ENCODE peak calls at places on chromosomes 5 and 9, in nine cellular contexts. One of them, this sample, is unnamed.

GRCh38 chr9:109894921-109895758 is 115.1 kb downstream of the PALM2AKAP2 start:
- DNase-seq in cardiac muscle cell: no peak
- DNase-seq in activated gamma-delta T cell treated with anti-CD3 and anti-CD28 coated beads, Interleukin-2, amount 50 U/mL, for 16 hours: no peak
- DNase-seq in amniotic stem cell: no peak
- DNase-seq in NCI-H524: no peak
- DNase-seq in HCEC 1CT: peak; percentile 22
- DNase-seq in adipocyte: peak; percentile 45
- DNase-seq in stromal cell of bone marrow: peak; percentile 78
- DNase-seq in HTR-8/SVneo: no peak
- DNase-seq in this sample: no peak

GRCh38 chr5:34976347-34976746 is 47.0 kb downstream of the DNAJC21 start:
- DNase-seq in activated gamma-delta T cell treated with anti-CD3 and anti-CD28 coated beads, Interleukin-2, amount 50 U/mL, for 16 hours: no peak
- DNase-seq in cardiac muscle cell: peak; percentile 13
- DNase-seq in adipocyte: no peak
- DNase-seq in amniotic stem cell: no peak
- DNase-seq in stromal cell of bone marrow: no peak
- DNase-seq in HTR-8/SVneo: no peak
- DNase-seq in HCEC 1CT: no peak
- DNase-seq in NCI-H524: no peak
- DNase-seq in this sample: no peak

GRCh38 chr9:113504725-113505590 is 41.4 kb downstream of the RGS3 start:
- DNase-seq in adipocyte: no peak
- DNase-seq in HCEC 1CT: no peak
- DNase-seq in amniotic stem cell: no peak
- DNase-seq in HTR-8/SVneo: no peak
- DNase-seq in cardiac muscle cell: no peak
- DNase-seq in stromal cell of bone marrow: no peak
- DNase-seq in NCI-H524: no peak
- DNase-seq in activated gamma-delta T cell treated with anti-CD3 and anti-CD28 coated beads, Interleukin-2, amount 50 U/mL, for 16 hours: no peak
- DNase-seq in this sample: no peak

GRCh38 chr5:181281077-181281983 is 20.4 kb upstream of the TRIM52 start:
- DNase-seq in stromal cell of bone marrow: no peak
- DNase-seq in amniotic stem cell: no peak
- DNase-seq in adipocyte: no peak
- DNase-seq in activated gamma-delta T cell treated with anti-CD3 and anti-CD28 coated beads, Interleukin-2, amount 50 U/mL, for 16 hours: no peak
- DNase-seq in cardiac muscle cell: peak; percentile 89
- DNase-seq in HCEC 1CT: no peak
- DNase-seq in HTR-8/SVneo: no peak
- DNase-seq in NCI-H524: no peak
- DNase-seq in this sample: no peak

GRCh38 chr9:96462538-96462937 is 12.6 kb downstream of the HABP4 start:
- DNase-seq in NCI-H524: no peak
- DNase-seq in stromal cell of bone marrow: no peak
- DNase-seq in adipocyte: no peak
- DNase-seq in amniotic stem cell: no peak
- DNase-seq in HCEC 1CT: no peak
- DNase-seq in cardiac muscle cell: no peak
- DNase-seq in activated gamma-delta T cell treated with anti-CD3 and anti-CD28 coated beads, Interleukin-2, amount 50 U/mL, for 16 hours: no peak
- DNase-seq in HTR-8/SVneo: no peak
- DNase-seq in this sample: no peak

GRCh38 chr5:912356-913091 is 19.8 kb downstream of the TRIP13 start:
- DNase-seq in cardiac muscle cell: no peak
- DNase-seq in NCI-H524: peak; percentile 35
- DNase-seq in adipocyte: no peak
- DNase-seq in HTR-8/SVneo: peak; percentile 78
- DNase-seq in activated gamma-delta T cell treated with anti-CD3 and anti-CD28 coated beads, Interleukin-2, amount 50 U/mL, for 16 hours: peak; percentile 18
- DNase-seq in amniotic stem cell: no peak
- DNase-seq in HCEC 1CT: peak; percentile 90
- DNase-seq in stromal cell of bone marrow: peak; percentile 36
- DNase-seq in this sample: no peak

GRCh38 chr5:94863951-94864350 is 245.5 kb downstream of the SLF1 start:
- DNase-seq in adipocyte: no peak
- DNase-seq in amniotic stem cell: no peak
- DNase-seq in stromal cell of bone marrow: no peak
- DNase-seq in activated gamma-delta T cell treated with anti-CD3 and anti-CD28 coated beads, Interleukin-2, amount 50 U/mL, for 16 hours: no peak
- DNase-seq in cardiac muscle cell: no peak
- DNase-seq in HCEC 1CT: no peak
- DNase-seq in NCI-H524: no peak
- DNase-seq in HTR-8/SVneo: no peak
- DNase-seq in this sample: no peak

GRCh38 chr5:15538516-15538915 is 38.5 kb downstream of the FBXL7 start:
- DNase-seq in HCEC 1CT: no peak
- DNase-seq in NCI-H524: peak; percentile 71
- DNase-seq in stromal cell of bone marrow: no peak
- DNase-seq in HTR-8/SVneo: no peak
- DNase-seq in adipocyte: peak; percentile 59
- DNase-seq in amniotic stem cell: no peak
- DNase-seq in cardiac muscle cell: peak; percentile 32
- DNase-seq in activated gamma-delta T cell treated with anti-CD3 and anti-CD28 coated beads, Interleukin-2, amount 50 U/mL, for 16 hours: no peak
- DNase-seq in this sample: no peak

GRCh38 chr9:137614631-137615386 is 4.0 kb upstream of the EHMT1 start:
- DNase-seq in HCEC 1CT: no peak
- DNase-seq in NCI-H524: no peak
- DNase-seq in amniotic stem cell: no peak
- DNase-seq in cardiac muscle cell: no peak
- DNase-seq in activated gamma-delta T cell treated with anti-CD3 and anti-CD28 coated beads, Interleukin-2, amount 50 U/mL, for 16 hours: no peak
- DNase-seq in stromal cell of bone marrow: no peak
- DNase-seq in adipocyte: no peak
- DNase-seq in HTR-8/SVneo: no peak
- DNase-seq in this sample: no peak

GRCh38 chr5:95130951-95131350 is 153.9 kb downstream of the MCTP1 start:
- DNase-seq in NCI-H524: no peak
- DNase-seq in HCEC 1CT: no peak
- DNase-seq in HTR-8/SVneo: no peak
- DNase-seq in cardiac muscle cell: no peak
- DNase-seq in stromal cell of bone marrow: no peak
- DNase-seq in activated gamma-delta T cell treated with anti-CD3 and anti-CD28 coated beads, Interleukin-2, amount 50 U/mL, for 16 hours: no peak
- DNase-seq in amniotic stem cell: no peak
- DNase-seq in adipocyte: no peak
- DNase-seq in this sample: no peak

GRCh38 chr5:103526164-103526915 is 36.2 kb downstream of the NUDT12 start:
- DNase-seq in NCI-H524: peak; percentile 46
- DNase-seq in cardiac muscle cell: no peak
- DNase-seq in amniotic stem cell: peak; percentile 67
- DNase-seq in stromal cell of bone marrow: peak; percentile 77
- DNase-seq in adipocyte: peak; percentile 91
- DNase-seq in HCEC 1CT: no peak
- DNase-seq in HTR-8/SVneo: no peak
- DNase-seq in activated gamma-delta T cell treated with anti-CD3 and anti-CD28 coated beads, Interleukin-2, amount 50 U/mL, for 16 hours: no peak
- DNase-seq in this sample: peak; percentile 53

GRCh38 chr9:84839538-84839937 is 170.0 kb downstream of the NTRK2 start:
- DNase-seq in amniotic stem cell: no peak
- DNase-seq in NCI-H524: peak; percentile 44
- DNase-seq in activated gamma-delta T cell treated with anti-CD3 and anti-CD28 coated beads, Interleukin-2, amount 50 U/mL, for 16 hours: no peak
- DNase-seq in cardiac muscle cell: peak; percentile 35
- DNase-seq in adipocyte: peak; percentile 60
- DNase-seq in stromal cell of bone marrow: peak; percentile 37
- DNase-seq in HTR-8/SVneo: no peak
- DNase-seq in HCEC 1CT: no peak
- DNase-seq in this sample: peak; percentile 53

GRCh38 chr5:141512390-141513020 is 23.6 kb downstream of the PCDHGC5 start:
- DNase-seq in HTR-8/SVneo: no peak
- DNase-seq in adipocyte: peak; percentile 80
- DNase-seq in amniotic stem cell: peak; percentile 10
- DNase-seq in NCI-H524: peak; percentile 17
- DNase-seq in activated gamma-delta T cell treated with anti-CD3 and anti-CD28 coated beads, Interleukin-2, amount 50 U/mL, for 16 hours: peak; percentile 76
- DNase-seq in HCEC 1CT: peak; percentile 46
- DNase-seq in cardiac muscle cell: peak; percentile 85
- DNase-seq in stromal cell of bone marrow: peak; percentile 49
- DNase-seq in this sample: no peak

GRCh38 chr9:97578846-97579245 is 54.3 kb downstream of the TSTD2 start:
- DNase-seq in amniotic stem cell: no peak
- DNase-seq in HCEC 1CT: no peak
- DNase-seq in HTR-8/SVneo: no peak
- DNase-seq in cardiac muscle cell: no peak
- DNase-seq in stromal cell of bone marrow: no peak
- DNase-seq in activated gamma-delta T cell treated with anti-CD3 and anti-CD28 coated beads, Interleukin-2, amount 50 U/mL, for 16 hours: no peak
- DNase-seq in adipocyte: no peak
- DNase-seq in NCI-H524: no peak
- DNase-seq in this sample: no peak

GRCh38 chr5:123285122-123286011 is 137.8 kb downstream of the CEP120 start:
- DNase-seq in adipocyte: peak; percentile 65
- DNase-seq in cardiac muscle cell: peak; percentile 65
- DNase-seq in activated gamma-delta T cell treated with anti-CD3 and anti-CD28 coated beads, Interleukin-2, amount 50 U/mL, for 16 hours: no peak
- DNase-seq in stromal cell of bone marrow: no peak
- DNase-seq in NCI-H524: peak; percentile 51
- DNase-seq in HCEC 1CT: no peak
- DNase-seq in HTR-8/SVneo: peak; percentile 18
- DNase-seq in amniotic stem cell: no peak
- DNase-seq in this sample: no peak

GRCh38 chr9:76667521-76667957 is 96.7 kb upstream of the PCA3 start:
- DNase-seq in HCEC 1CT: peak; percentile 29
- DNase-seq in activated gamma-delta T cell treated with anti-CD3 and anti-CD28 coated beads, Interleukin-2, amount 50 U/mL, for 16 hours: no peak
- DNase-seq in stromal cell of bone marrow: no peak
- DNase-seq in adipocyte: peak; percentile 44
- DNase-seq in NCI-H524: no peak
- DNase-seq in HTR-8/SVneo: peak; percentile 37
- DNase-seq in amniotic stem cell: no peak
- DNase-seq in cardiac muscle cell: peak; percentile 32
- DNase-seq in this sample: no peak

GRCh38 chr5:39447059-39447458 is 22.3 kb upstream of the DAB2 start:
- DNase-seq in cardiac muscle cell: no peak
- DNase-seq in amniotic stem cell: no peak
- DNase-seq in NCI-H524: no peak
- DNase-seq in adipocyte: peak; percentile 9
- DNase-seq in HTR-8/SVneo: no peak
- DNase-seq in activated gamma-delta T cell treated with anti-CD3 and anti-CD28 coated beads, Interleukin-2, amount 50 U/mL, for 16 hours: no peak
- DNase-seq in HCEC 1CT: no peak
- DNase-seq in stromal cell of bone marrow: peak; percentile 87
- DNase-seq in this sample: no peak

GRCh38 chr9:100219347-100219746 is 120.3 kb downstream of the INVS start:
- DNase-seq in amniotic stem cell: no peak
- DNase-seq in NCI-H524: no peak
- DNase-seq in HTR-8/SVneo: no peak
- DNase-seq in stromal cell of bone marrow: no peak
- DNase-seq in adipocyte: peak; percentile 55
- DNase-seq in activated gamma-delta T cell treated with anti-CD3 and anti-CD28 coated beads, Interleukin-2, amount 50 U/mL, for 16 hours: no peak
- DNase-seq in HCEC 1CT: no peak
- DNase-seq in cardiac muscle cell: no peak
- DNase-seq in this sample: no peak

GRCh38 chr5:6056280-6056679 is 322.1 kb downstream of the MED10 start:
- DNase-seq in activated gamma-delta T cell treated with anti-CD3 and anti-CD28 coated beads, Interleukin-2, amount 50 U/mL, for 16 hours: no peak
- DNase-seq in HCEC 1CT: no peak
- DNase-seq in NCI-H524: no peak
- DNase-seq in cardiac muscle cell: no peak
- DNase-seq in HTR-8/SVneo: no peak
- DNase-seq in stromal cell of bone marrow: no peak
- DNase-seq in adipocyte: no peak
- DNase-seq in amniotic stem cell: no peak
- DNase-seq in this sample: no peak

GRCh38 chr5:112779531-112779930 is 41.8 kb downstream of the APC start:
- DNase-seq in stromal cell of bone marrow: peak; percentile 87
- DNase-seq in HTR-8/SVneo: no peak
- DNase-seq in activated gamma-delta T cell treated with anti-CD3 and anti-CD28 coated beads, Interleukin-2, amount 50 U/mL, for 16 hours: no peak
- DNase-seq in amniotic stem cell: no peak
- DNase-seq in adipocyte: peak; percentile 91
- DNase-seq in NCI-H524: no peak
- DNase-seq in cardiac muscle cell: no peak
- DNase-seq in HCEC 1CT: peak; percentile 80
- DNase-seq in this sample: no peak

GRCh38 chr5:124996764-124997077 is 250.3 kb upstream of the ZNF608 start:
- DNase-seq in adipocyte: peak; percentile 67
- DNase-seq in cardiac muscle cell: no peak
- DNase-seq in HTR-8/SVneo: no peak
- DNase-seq in activated gamma-delta T cell treated with anti-CD3 and anti-CD28 coated beads, Interleukin-2, amount 50 U/mL, for 16 hours: no peak
- DNase-seq in stromal cell of bone marrow: no peak
- DNase-seq in HCEC 1CT: peak; percentile 15
- DNase-seq in amniotic stem cell: no peak
- DNase-seq in NCI-H524: no peak
- DNase-seq in this sample: peak; percentile 9

GRCh38 chr5:11912-12311 is 80.1 kb upstream of the PLEKHG4B start:
- DNase-seq in stromal cell of bone marrow: no peak
- DNase-seq in HCEC 1CT: no peak
- DNase-seq in cardiac muscle cell: peak; percentile 23
- DNase-seq in NCI-H524: no peak
- DNase-seq in activated gamma-delta T cell treated with anti-CD3 and anti-CD28 coated beads, Interleukin-2, amount 50 U/mL, for 16 hours: no peak
- DNase-seq in HTR-8/SVneo: no peak
- DNase-seq in amniotic stem cell: no peak
- DNase-seq in adipocyte: peak; percentile 46
- DNase-seq in this sample: no peak

GRCh38 chr9:12777149-12778010 is 2.6 kb downstream of the LURAP1L start:
- DNase-seq in NCI-H524: peak; percentile 13
- DNase-seq in amniotic stem cell: no peak
- DNase-seq in cardiac muscle cell: no peak
- DNase-seq in adipocyte: no peak
- DNase-seq in activated gamma-delta T cell treated with anti-CD3 and anti-CD28 coated beads, Interleukin-2, amount 50 U/mL, for 16 hours: no peak
- DNase-seq in HTR-8/SVneo: no peak
- DNase-seq in stromal cell of bone marrow: no peak
- DNase-seq in HCEC 1CT: peak; percentile 42
- DNase-seq in this sample: no peak

GRCh38 chr9:98075332-98075805 is 18.8 kb downstream of the NANS start:
- DNase-seq in cardiac muscle cell: no peak
- DNase-seq in HTR-8/SVneo: no peak
- DNase-seq in amniotic stem cell: peak; percentile 37
- DNase-seq in stromal cell of bone marrow: peak; percentile 79
- DNase-seq in HCEC 1CT: peak; percentile 83
- DNase-seq in NCI-H524: no peak
- DNase-seq in activated gamma-delta T cell treated with anti-CD3 and anti-CD28 coated beads, Interleukin-2, amount 50 U/mL, for 16 hours: no peak
- DNase-seq in adipocyte: peak; percentile 77
- DNase-seq in this sample: no peak

GRCh38 chr9:114592356-114592755 is 4.8 kb downstream of the ATP6V1G1 start:
- DNase-seq in NCI-H524: no peak
- DNase-seq in HCEC 1CT: peak; percentile 21
- DNase-seq in HTR-8/SVneo: no peak
- DNase-seq in stromal cell of bone marrow: no peak
- DNase-seq in amniotic stem cell: no peak
- DNase-seq in activated gamma-delta T cell treated with anti-CD3 and anti-CD28 coated beads, Interleukin-2, amount 50 U/mL, for 16 hours: peak; percentile 30
- DNase-seq in cardiac muscle cell: no peak
- DNase-seq in adipocyte: peak; percentile 56
- DNase-seq in this sample: no peak

GRCh38 chr5:139494256-139494655 is 11.7 kb upstream of the STING1 start:
- DNase-seq in HCEC 1CT: peak; percentile 42
- DNase-seq in stromal cell of bone marrow: peak; percentile 13
- DNase-seq in amniotic stem cell: no peak
- DNase-seq in cardiac muscle cell: no peak
- DNase-seq in adipocyte: no peak
- DNase-seq in HTR-8/SVneo: no peak
- DNase-seq in NCI-H524: no peak
- DNase-seq in activated gamma-delta T cell treated with anti-CD3 and anti-CD28 coated beads, Interleukin-2, amount 50 U/mL, for 16 hours: no peak
- DNase-seq in this sample: no peak

This sample was measured in GM04504.